ENCODE peak calls at places on chromosome 22, in four cellular contexts. U, S, R and G are unnamed samples.

GRCh38 chr22:31692186-31692886 is 30.3 kb upstream of the PISD start:
- DNase-seq in U (no peak), S (peak; percentile 64), R (peak; percentile 79), G (peak; percentile 64)

GRCh38 chr22:27726726-27727449 is 74.7 kb downstream of the MN1 start:
- DNase-seq in U (no peak), S (peak; percentile 91), R (peak; percentile 72), G (peak; percentile 93)

GRCh38 chr22:32830957-32831356 is 29.5 kb downstream of the TIMP3 start:
- DNase-seq in U (no peak), S (no peak), R (no peak), G (no peak)

GRCh38 chr22:38023045-38023444 is 34.2 kb upstream of the PICK1 start:
- DNase-seq in U (no peak), S (no peak), R (no peak), G (no peak)

GRCh38 chr22:48697223-48697622 is 1130.5 kb downstream of the BRD1 start:
- DNase-seq in U (no peak), S (no peak), R (no peak), G (no peak)

GRCh38 chr22:31240011-31240410 is 27.9 kb downstream of the LIMK2 start:
- DNase-seq in U (no peak), S (peak; percentile 53), R (no peak), G (peak; percentile 38)

GRCh38 chr22:42931421-42932196 is 74.5 kb upstream of the ARFGAP3 start:
- DNase-seq in U (no peak), S (peak; percentile 69), R (no peak), G (peak; percentile 69)

GRCh38 chr22:25702046-25702445 is 39.9 kb upstream of the MYO18B start:
- DNase-seq in U (no peak), S (peak; percentile 36), R (peak; percentile 47), G (peak; percentile 58)

GRCh38 chr22:20130319-20130718 is 1.3 kb upstream of the ZDHHC8 start:
- DNase-seq in U (no peak), S (no peak), R (no peak), G (no peak)

GRCh38 chr22:47102648-47103047 is 340.2 kb downstream of the TBC1D22A start:
- DNase-seq in U (no peak), S (no peak), R (no peak), G (no peak)

GRCh38 chr22:38950527-38951111 is 6.8 kb upstream of the APOBEC3A start:
- DNase-seq in U (no peak), S (no peak), R (no peak), G (no peak)

GRCh38 chr22:27405672-27406388 is 395.7 kb downstream of the MN1 start:
- DNase-seq in U (no peak), S (peak; percentile 65), R (peak; percentile 63), G (peak; percentile 68)

GRCh38 chr22:28920757-28921584 is 37.6 kb downstream of the ZNRF3 start:
- DNase-seq in U (no peak), S (no peak), R (no peak), G (no peak)

GRCh38 chr22:26767351-26767970 is 110.1 kb downstream of the MIAT start:
- DNase-seq in U (no peak), S (peak; percentile 57), R (no peak), G (no peak)

GRCh38 chr22:30829901-30830550 is 135.4 kb downstream of the OSBP2 start:
- DNase-seq in U (no peak), S (peak; percentile 98), R (peak; percentile 98), G (peak; percentile 99)

GRCh38 chr22:31870890-31871289 is 73.4 kb upstream of the YWHAH start:
- DNase-seq in U (no peak), S (peak; percentile 91), R (peak; percentile 95), G (peak; percentile 90)

GRCh38 chr22:37982938-37983859 is 1.2 kb downstream of the SOX10 start:
- DNase-seq in U (no peak), S (no peak), R (no peak), G (no peak)

GRCh38 chr22:29336751-29337490 is 21.4 kb upstream of the RASL10A start:
- DNase-seq in U (no peak), S (no peak), R (no peak), G (no peak)

GRCh38 chr22:22060200-22061084 is 77.9 kb upstream of the TOP3B start:
- DNase-seq in U (peak; percentile 42), S (peak; percentile 28), R (peak; percentile 51), G (peak; percentile 26)

GRCh38 chr22:30866811-30867271 is 101.7 kb downstream of the MORC2 start:
- DNase-seq in U (no peak), S (peak; percentile 9), R (peak; percentile 43), G (no peak)

GRCh38 chr22:38440747-38441350 is 14.2 kb downstream of the KCNJ4 start:
- DNase-seq in U (no peak), S (no peak), R (no peak), G (no peak)

GRCh38 chr22:39288135-39288898 is 31.1 kb downstream of the RPL3 start:
- DNase-seq in U (no peak), S (no peak), R (no peak), G (no peak)

GRCh38 chr22:49502126-49502826 is 325.4 kb downstream of the BRD1 start:
- DNase-seq in U (no peak), S (no peak), R (no peak), G (no peak)

GRCh38 chr22:39254789-39255298 is 10.1 kb upstream of the PDGFB start:
- DNase-seq in U (peak; percentile 49), S (peak; percentile 82), R (peak; percentile 85), G (no peak)

GRCh38 chr22:38313384-38313955 is 3.8 kb downstream of the CSNK1E start:
- DNase-seq in U (no peak), S (peak; percentile 96), R (peak; percentile 99), G (peak; percentile 90)

GRCh38 chr22:26589367-26589844 is 526 bp downstream of the TPST2 start:
- DNase-seq in U (peak; percentile 56), S (peak; percentile 61), R (peak; percentile 53), G (peak; percentile 23)

GRCh38 chr22:31211862-31212730 is at the start of gene LIMK2:
- DNase-seq in U (peak; percentile 99), S (peak; percentile 84), R (peak; percentile 91), G (peak; percentile 86)

GRCh38 chr22:27851974-27852713 is 50.6 kb upstream of the MN1 start:
- DNase-seq in U (no peak), S (no peak), R (no peak), G (peak; percentile 69)

GRCh38 chr22:41681616-41682015 is 7.1 kb downstream of the SNU13 start:
- DNase-seq in U (peak; percentile 37), S (no peak), R (no peak), G (no peak)

GRCh38 chr22:39179401-39179827 is 26.9 kb upstream of the CBX7 start:
- DNase-seq in U (no peak), S (no peak), R (no peak), G (no peak)

GRCh38 chr22:32307055-32307454 is 50.6 kb upstream of the RFPL3 start:
- DNase-seq in U (no peak), S (no peak), R (no peak), G (no peak)

GRCh38 chr22:43312608-43313007 is 30.6 kb downstream of the SCUBE1 start:
- DNase-seq in U (no peak), S (no peak), R (no peak), G (no peak)

GRCh38 chr22:26568207-26568706 is 21.7 kb downstream of the TPST2 start:
- DNase-seq in U (no peak), S (peak; percentile 84), R (no peak), G (no peak)

GRCh38 chr22:32517488-32517887 is 42.9 kb downstream of the FBXO7 start:
- DNase-seq in U (no peak), S (no peak), R (no peak), G (no peak)

GRCh38 chr22:48240165-48240934 is 1477.9 kb downstream of the TBC1D22A start:
- DNase-seq in U (no peak), S (no peak), R (no peak), G (no peak)

GRCh38 chr22:29689872-29690213 is 30.0 kb upstream of the CABP7 start:
- DNase-seq in U (peak; percentile 30), S (peak; percentile 60), R (peak; percentile 46), G (peak; percentile 60)

GRCh38 chr22:45620707-45621106 is 50.9 kb upstream of the ATXN10 start:
- DNase-seq in U (no peak), S (no peak), R (no peak), G (no peak)